ENCODE peak calls at places on chromosomes 3 and 15, in six cellular contexts. S, X, D, A, P and G are unnamed samples.

GRCh38 chr3:65484964-65485363 is 553.8 kb downstream of the MAGI1 start:
- DNase-seq in S (no peak), X (no peak), D (no peak), A (no peak), P (no peak), G (no peak)

GRCh38 chr3:52281980-52282801 is 3.7 kb upstream of the WDR82 start:
- DNase-seq in S (no peak), X (no peak), D (no peak), A (peak), P (peak), G (no peak)

GRCh38 chr3:155411500-155412223 is 118.2 kb upstream of the STRIT1 start:
- DNase-seq in S (no peak), X (no peak), D (no peak), A (peak), P (no peak), G (no peak)

GRCh38 chr15:66071160-66071559 is 182.4 kb downstream of the MEGF11 start:
- DNase-seq in S (no peak), X (peak), D (no peak), A (no peak), P (no peak), G (no peak)

GRCh38 chr3:184200825-184201224 is 14.8 kb downstream of the ABCF3 start:
- DNase-seq in S (no peak), X (no peak), D (no peak), A (no peak), P (no peak), G (peak)

GRCh38 chr3:155076888-155077287 is 3.2 kb upstream of the MME start:
- DNase-seq in S (peak), X (no peak), D (no peak), A (peak), P (no peak), G (no peak)

GRCh38 chr15:82539690-82540054 is 585 bp downstream of the RPS17 start:
- DNase-seq in S (no peak), X (peak), D (no peak), A (no peak), P (no peak), G (peak)

GRCh38 chr15:45705510-45706473 is 71.0 kb downstream of the SQOR start:
- DNase-seq in S (peak), X (peak), D (peak), A (peak), P (peak), G (peak)

GRCh38 chr15:92069308-92070244 is 216.1 kb downstream of the SLCO3A1 start:
- DNase-seq in S (peak), X (no peak), D (no peak), A (peak), P (peak), G (peak)

GRCh38 chr3:106006571-106006970 is 137.8 kb upstream of the CBLB start:
- DNase-seq in S (no peak), X (no peak), D (no peak), A (no peak), P (no peak), G (no peak)

GRCh38 chr3:43525376-43525775 is 96.4 kb downstream of the ANO10 start:
- DNase-seq in S (no peak), X (no peak), D (no peak), A (no peak), P (no peak), G (no peak)

GRCh38 chr3:49757197-49757596 is 29.1 kb downstream of the IP6K1 start:
- DNase-seq in S (no peak), X (no peak), D (no peak), A (no peak), P (no peak), G (no peak)

GRCh38 chr3:57164217-57164605 is 942 bp downstream of the IL17RD start:
- DNase-seq in S (peak), X (peak), D (peak), A (peak), P (no peak), G (peak)

GRCh38 chr3:23944861-23945652 is at the start of gene NR1D2:
- DNase-seq in S (peak), X (peak), D (peak), A (peak), P (peak), G (peak)

GRCh38 chr3:46954178-46954577 is 22.4 kb downstream of the CCDC12 start:
- DNase-seq in S (no peak), X (no peak), D (no peak), A (no peak), P (no peak), G (no peak)

DNA sequence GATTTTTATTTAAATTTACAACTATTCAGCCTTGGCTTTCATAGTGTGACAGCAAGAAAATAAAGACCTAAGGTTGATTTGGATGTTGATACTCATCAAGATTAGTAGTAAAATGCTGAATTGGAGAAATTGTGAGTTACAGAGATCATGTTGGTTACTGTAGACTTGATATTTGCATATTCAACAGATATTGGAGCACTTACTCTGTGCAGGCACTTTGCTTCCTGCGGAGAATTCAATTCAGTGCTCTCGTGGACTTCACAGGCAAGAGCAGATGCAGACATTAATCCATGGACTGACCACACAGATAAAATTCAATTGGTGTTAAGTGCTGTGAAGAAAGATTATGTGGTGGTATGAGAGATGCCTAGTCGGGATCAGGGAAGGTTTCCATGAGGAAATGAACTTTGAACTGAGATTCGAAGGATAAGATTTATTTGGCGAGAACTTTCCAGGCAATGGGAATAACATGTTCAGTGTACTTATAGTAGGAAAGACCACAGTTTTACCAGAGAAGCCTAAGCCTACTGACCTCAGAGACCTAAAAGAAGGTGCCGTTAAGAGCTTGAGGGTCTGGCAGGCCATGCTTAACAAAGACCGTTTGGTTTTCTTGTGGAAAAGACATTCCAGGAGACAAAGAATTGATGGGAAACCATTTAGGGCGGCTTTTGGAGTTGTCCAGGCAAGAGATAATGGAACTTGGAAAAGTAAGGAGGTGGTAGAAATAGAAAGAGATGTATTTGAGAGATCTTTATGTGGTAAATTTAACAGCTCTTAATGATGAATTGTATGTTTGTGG is 4.3 kb downstream of the SELENOT start:
- DNase-seq in S (no peak), X (no peak), D (no peak), A (no peak), P (no peak), G (no peak)
- H3K4me3 ChIP-seq in S (no peak), X (no peak), D (peak), A (no peak), P (no peak), G (no peak)

GRCh38 chr3:186536883-186537553 is 7.2 kb downstream of the CRYGS start:
- DNase-seq in S (peak), X (no peak), D (no peak), A (peak), P (no peak), G (no peak)
- H3K4me3 ChIP-seq in S (no peak), X (no peak), D (no peak), A (no peak), P (no peak), G (no peak)

GRCh38 chr3:54957711-54958110 is 29.9 kb upstream of the LRTM1 start:
- DNase-seq in S (peak), X (no peak), D (no peak), A (peak), P (no peak), G (no peak)
- H3K4me3 ChIP-seq in S (no peak), X (no peak), D (no peak), A (no peak), P (no peak), G (no peak)

GRCh38 chr3:189631373-189631408 is at the start of gene TP63:
- DNase-seq in S (no peak), X (no peak), D (no peak), A (no peak), P (no peak), G (no peak)
- H3K4me3 ChIP-seq in S (no peak), X (no peak), D (peak), A (no peak), P (no peak), G (no peak)

DNA sequence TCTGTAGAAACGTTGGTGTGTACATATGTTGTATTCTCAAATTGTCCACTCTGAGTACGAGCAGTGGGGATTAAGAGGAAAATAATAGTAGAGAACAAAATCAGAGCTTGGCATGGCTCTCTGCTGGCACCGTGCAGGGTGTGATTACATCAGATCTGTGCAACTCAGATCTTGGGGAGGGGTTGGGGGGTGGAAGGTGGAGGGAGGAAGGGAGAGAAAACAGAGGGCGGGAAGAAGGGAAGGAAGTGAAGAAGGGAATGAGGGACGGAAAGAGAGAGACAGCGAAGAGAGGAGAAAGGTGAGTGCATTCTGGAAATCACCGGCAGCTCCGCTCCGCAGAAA is 30.9 kb upstream of the ADAMTS17 start:
- DNase-seq in S (no peak), X (peak), D (no peak), A (no peak), P (no peak), G (no peak)
- H3K4me3 ChIP-seq in S (no peak), X (no peak), D (no peak), A (no peak), P (no peak), G (peak)

GRCh38 chr3:175260145-175260794 is 401.1 kb downstream of the NAALADL2 start:
- DNase-seq in S (peak), X (no peak), D (no peak), A (peak), P (no peak), G (no peak)
- H3K4me3 ChIP-seq in S (no peak), X (no peak), D (no peak), A (no peak), P (no peak), G (no peak)

GRCh38 chr15:25426896-25427610 is 11.8 kb downstream of the UBE3A start:
- DNase-seq in S (no peak), X (no peak), D (no peak), A (no peak), P (no peak), G (no peak)
- H3K4me3 ChIP-seq in S (no peak), X (no peak), D (no peak), A (no peak), P (no peak), G (no peak)

GRCh38 chr3:73727117-73727802 is 102.5 kb upstream of the PDZRN3 start:
- DNase-seq in S (peak), X (peak), D (no peak), A (peak), P (no peak), G (peak)
- H3K4me3 ChIP-seq in S (no peak), X (no peak), D (no peak), A (no peak), P (no peak), G (no peak)

DNA sequence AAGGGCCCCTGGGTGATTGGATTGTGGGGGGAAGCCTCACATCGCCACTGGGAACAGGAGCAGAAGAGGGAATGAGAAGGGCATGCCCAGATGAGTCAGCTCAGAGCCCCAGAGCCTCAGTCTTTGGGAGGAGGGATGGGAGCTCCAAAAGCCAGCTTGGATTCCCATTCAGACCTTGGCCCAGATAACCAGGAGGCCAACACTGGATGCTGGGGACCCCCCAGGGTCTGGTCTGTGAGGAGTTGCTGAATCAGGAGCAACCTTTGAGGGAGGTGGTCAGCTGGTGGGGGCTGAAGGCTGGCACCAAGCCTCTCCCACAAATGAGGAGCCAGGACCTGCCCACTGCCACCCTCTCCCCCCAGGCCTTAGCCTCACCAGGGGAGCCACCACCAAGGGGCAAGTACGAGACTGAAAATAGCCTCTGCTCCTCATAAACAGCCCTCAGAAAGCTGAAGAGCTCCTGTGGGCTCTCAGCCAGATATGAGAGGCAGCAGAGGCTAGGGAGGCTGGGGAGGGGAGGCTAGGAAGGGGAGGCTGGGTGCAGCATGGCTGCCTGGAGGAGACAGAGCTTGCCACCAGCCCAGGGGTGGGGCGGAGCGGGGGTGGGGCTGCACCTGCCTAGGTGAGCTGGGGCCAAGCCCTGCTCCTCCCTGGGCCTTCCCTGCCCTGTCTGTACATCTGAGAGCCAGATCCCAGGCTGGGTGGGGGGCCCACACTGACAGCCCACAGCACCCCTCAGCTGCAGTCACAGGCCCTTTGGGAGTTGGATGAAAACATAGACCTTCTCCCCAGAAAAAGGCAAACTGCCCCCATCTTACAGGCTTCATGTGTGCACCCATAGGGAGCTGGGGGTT is 99.8 kb downstream of the SEC22A start:
- DNase-seq in S (no peak), X (no peak), D (no peak), A (no peak), P (no peak), G (no peak)
- H3K4me3 ChIP-seq in S (no peak), X (no peak), D (no peak), A (no peak), P (no peak), G (no peak)

GRCh38 chr15:58549013-58549779 is 117.4 kb downstream of the LIPC start:
- DNase-seq in S (peak), X (no peak), D (no peak), A (no peak), P (no peak), G (no peak)

GRCh38 chr15:58551764-58552504 is 120.1 kb downstream of the LIPC start:
- DNase-seq in S (peak), X (no peak), D (no peak), A (peak), P (no peak), G (peak)

GRCh38 chr15:58549780-58550064 is 117.9 kb downstream of the LIPC start:
- DNase-seq in S (no peak), X (no peak), D (no peak), A (no peak), P (no peak), G (no peak)

GRCh38 chr15:58552505-58553364 is 120.9 kb downstream of the LIPC start:
- DNase-seq in S (peak), X (no peak), D (no peak), A (peak), P (no peak), G (no peak)

DNA sequence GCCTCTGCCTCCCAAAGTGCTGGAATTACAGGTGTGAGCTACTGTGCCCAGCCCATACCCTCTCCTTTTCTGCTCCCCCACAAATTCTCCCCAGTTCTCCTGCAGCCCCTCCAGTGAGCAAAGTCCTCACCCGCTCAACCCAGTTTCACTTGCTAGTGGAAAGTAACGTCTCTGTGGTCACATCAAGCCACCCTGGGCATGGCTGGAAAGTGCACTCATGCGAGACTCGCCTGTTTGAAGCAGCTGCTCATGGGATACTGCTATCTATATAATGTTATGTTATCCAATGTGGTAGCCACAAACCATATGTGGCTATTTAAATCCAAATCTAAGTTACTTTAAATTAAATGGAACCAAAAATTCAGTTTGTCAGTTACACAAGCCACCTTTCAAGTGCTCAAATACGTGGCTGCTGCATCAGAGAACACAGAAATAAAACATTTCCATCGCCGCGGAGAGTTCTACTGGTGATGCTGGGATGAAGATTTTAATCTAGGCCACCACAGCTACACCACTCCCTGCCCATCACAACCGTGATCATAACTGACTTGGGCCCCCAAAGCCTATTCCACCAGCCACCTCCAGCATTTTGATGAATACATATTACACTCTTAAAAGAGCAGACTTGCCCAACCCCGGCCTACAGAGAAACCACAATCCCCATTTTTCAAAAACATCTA is 119.4 kb downstream of the LIPC start:
- DNase-seq in S (no peak), X (no peak), D (no peak), A (no peak), P (no peak), G (no peak)
- H3K4me3 ChIP-seq in S (no peak), X (no peak), D (no peak), A (no peak), P (no peak), G (no peak)